ENCODE peak calls at places on chromosomes 13 and 19, in seven cellular contexts. D is PC-3, M is nucleus accumbens, K is NCI-H345, R is AG10803, F is Calu3, O is AG09319. Y is an unnamed sample.

GRCh38 chr13:98570929-98571372 is 6.0 kb downstream of the STK24 start:
- DNase-seq in M (no peak), R (no peak), F (peak), K (no peak), D (peak), O (no peak), Y (no peak)

GRCh38 chr13:21583496-21583895 is 20.5 kb downstream of the MICU2 start:
- DNase-seq in M (no peak), F (no peak), K (no peak), R (peak), O (no peak), D (no peak), Y (no peak)

GRCh38 chr13:29749401-29750177 is 100.8 kb downstream of the UBL3 start:
- DNase-seq in O (no peak), F (no peak), D (no peak), M (no peak), K (no peak), R (peak), Y (no peak)

GRCh38 chr19:50710094-50710493 is 9.5 kb downstream of the SHANK1 start:
- DNase-seq in D (peak), O (no peak), K (no peak), F (no peak), M (no peak), R (no peak), Y (peak)

GRCh38 chr19:21586341-21587116 is 81.1 kb downstream of the ZNF429 start:
- DNase-seq in K (no peak), O (no peak), R (no peak), M (no peak), F (no peak), D (no peak), Y (no peak)

GRCh38 chr19:3544742-3545668 is 6.0 kb downstream of the TEKTIP1 start:
- DNase-seq in M (peak), R (peak), D (peak), F (peak), K (peak), O (no peak), Y (peak)

GRCh38 chr13:53499551-53499950 is 470.9 kb downstream of the OLFM4 start:
- DNase-seq in M (no peak), K (peak), O (no peak), D (no peak), R (no peak), F (no peak), Y (no peak)

GRCh38 chr19:32615569-32615968 is 34.6 kb downstream of the PDCD5 start:
- DNase-seq in K (no peak), O (no peak), D (no peak), F (no peak), M (no peak), R (no peak), Y (no peak)

GRCh38 chr19:19653597-19654147 is 9.8 kb downstream of the ATP13A1 start:
- DNase-seq in F (no peak), M (no peak), D (no peak), O (no peak), R (no peak), K (no peak), Y (no peak)

GRCh38 chr13:24660023-24660806 is 20.0 kb upstream of the ATP12A start:
- DNase-seq in D (peak), M (no peak), R (no peak), F (no peak), O (no peak), K (no peak), Y (no peak)

GRCh38 chr19:6091771-6092291 is 18.5 kb downstream of the RFX2 start:
- DNase-seq in M (no peak), K (no peak), F (no peak), D (no peak), R (peak), O (no peak), Y (no peak)

GRCh38 chr19:35518313-35518712 is 4.9 kb upstream of the DMKN start:
- DNase-seq in F (no peak), R (peak), O (peak), M (no peak), D (peak), K (no peak), Y (peak)

GRCh38 chr19:2648528-2648937 is 54.0 kb downstream of the GNG7 start:
- DNase-seq in K (peak), D (peak), M (peak), O (peak), R (peak), F (peak), Y (peak)

GRCh38 chr13:27279506-27279905 is 8.9 kb downstream of the RASL11A start:
- DNase-seq in R (no peak), O (no peak), F (no peak), K (no peak), D (no peak), M (no peak), Y (no peak)

GRCh38 chr13:102667023-102667422 is 27.8 kb downstream of the METTL21C start:
- DNase-seq in R (no peak), O (no peak), K (no peak), M (no peak), F (no peak), D (no peak), Y (no peak)

GRCh38 chr13:112648101-112648500 is 41.7 kb upstream of the ATP11A start:
- DNase-seq in R (no peak), K (no peak), O (no peak), F (no peak), M (no peak), D (no peak), Y (no peak)

GRCh38 chr13:103386341-103386740 is 320.1 kb upstream of the SLC10A2 start:
- DNase-seq in O (no peak), F (no peak), K (no peak), M (no peak), R (no peak), D (peak), Y (peak)

GRCh38 chr19:49338691-49339363 is 3.6 kb downstream of the CD37 start:
- DNase-seq in M (peak), D (peak), O (no peak), K (peak), F (peak), R (no peak), Y (no peak)

GRCh38 chr13:94382960-94383359 is 96.5 kb downstream of the DCT start:
- DNase-seq in K (no peak), F (no peak), D (no peak), R (no peak), M (no peak), O (no peak), Y (no peak)

GRCh38 chr13:109383683-109384082 is 402.7 kb downstream of the IRS2 start:
- DNase-seq in M (no peak), R (peak), O (no peak), K (no peak), D (peak), F (no peak), Y (no peak)

GRCh38 chr13:49571299-49572240 is 13.8 kb downstream of the RCBTB1 start:
- DNase-seq in O (no peak), D (no peak), R (no peak), M (no peak), K (no peak), F (no peak), Y (no peak)

GRCh38 chr19:46009530-46010510 is 13.0 kb downstream of the PGLYRP1 start:
- DNase-seq in K (peak), F (peak), M (no peak), D (peak), O (no peak), R (peak), Y (peak)

GRCh38 chr13:29849071-29849541 is 1.3 kb downstream of the UBL3 start:
- DNase-seq in R (peak), M (no peak), F (no peak), O (no peak), K (peak), D (peak), Y (peak)

GRCh38 chr19:18104793-18105131 is 7.2 kb downstream of the MAST3 start:
- DNase-seq in K (no peak), F (no peak), D (no peak), O (no peak), R (no peak), M (no peak), Y (no peak)

GRCh38 chr13:40961224-40961623 is 57.9 kb downstream of the ELF1 start:
- DNase-seq in O (no peak), R (no peak), K (no peak), D (no peak), F (no peak), M (no peak), Y (no peak)

GRCh38 chr13:26601669-26602068 is 44.2 kb downstream of the WASF3 start:
- DNase-seq in O (no peak), D (peak), M (no peak), K (no peak), F (no peak), R (peak), Y (peak)

GRCh38 chr13:99967884-99968520 is 3.6 kb downstream of the ZIC5 start:
- DNase-seq in D (no peak), K (no peak), R (no peak), O (no peak), M (no peak), F (no peak), Y (peak)

GRCh38 chr13:40428354-40428753 is 238.1 kb downstream of the FOXO1 start:
- DNase-seq in M (no peak), R (no peak), O (no peak), F (no peak), D (no peak), K (no peak), Y (no peak)

GRCh38 chr19:21498651-21499050 is 6.8 kb upstream of the ZNF429 start:
- DNase-seq in R (no peak), F (no peak), D (no peak), O (no peak), K (no peak), M (no peak), Y (no peak)